ENCODE peak calls at places on chromosomes 11 and 22, in ten cellular contexts. U is glutamatergic neuron, D is cardiac muscle cell, N is neural progenitor cell, M is endothelial cell of umbilical vein, C is fibroblast of lung, H is adrenal gland, F is Calu3, W is tibial nerve, R is prostate gland. E is an unnamed sample.

GRCh38 chr11:60835472-60835871 is 6.4 kb upstream of the CCDC86 start:
- DNase-seq in U (no peak), D (no peak), N (no peak), M (peak), C (no peak), H (no peak), F (no peak), W (no peak), R (no peak), E (no peak)

GRCh38 chr11:101944896-101945295 is 28.6 kb upstream of the ANGPTL5 start:
- DNase-seq in U (no peak), D (no peak), N (no peak), M (no peak), C (no peak), H (no peak), F (no peak), W (no peak), R (no peak), E (no peak)

GRCh38 chr22:40714514-40714966 is 35.3 kb downstream of the MCHR1 start:
- DNase-seq in U (no peak), D (peak), N (peak), M (peak), C (peak), H (no peak), F (peak), W (no peak), R (no peak), E (peak)

GRCh38 chr11:83284501-83285051 is 1.6 kb downstream of the CCDC90B start:
- DNase-seq in U (no peak), D (no peak), N (no peak), M (peak), C (no peak), H (no peak), F (no peak), W (no peak), R (no peak), E (no peak)

GRCh38 chr11:125235006-125235405 is 70.5 kb downstream of the PKNOX2 start:
- DNase-seq in U (no peak), D (no peak), N (peak), M (no peak), C (no peak), H (no peak), F (no peak), W (no peak), R (no peak), E (peak)

GRCh38 chr11:124899376-124900145 is 1.9 kb upstream of the ROBO4 start:
- DNase-seq in U (no peak), D (no peak), N (no peak), M (peak), C (no peak), H (no peak), F (no peak), W (peak), R (no peak), E (no peak)

GRCh38 chr11:114172871-114173444 is 113.4 kb downstream of the ZBTB16 start:
- DNase-seq in U (no peak), D (no peak), N (no peak), M (no peak), C (no peak), H (no peak), F (no peak), W (no peak), R (no peak), E (no peak)

GRCh38 chr11:67310246-67311050 is 7.1 kb downstream of the SSH3 start:
- DNase-seq in U (no peak), D (no peak), N (no peak), M (no peak), C (no peak), H (no peak), F (no peak), W (no peak), R (no peak), E (no peak)

GRCh38 chr11:32312865-32313403 is 122.4 kb downstream of the WT1 start:
- DNase-seq in U (peak), D (peak), N (peak), M (peak), C (peak), H (peak), F (peak), W (no peak), R (no peak), E (no peak)

GRCh38 chr11:120184946-120185677 is 25.7 kb upstream of the OAF start:
- DNase-seq in U (no peak), D (peak), N (no peak), M (no peak), C (peak), H (peak), F (no peak), W (peak), R (no peak), E (no peak)

GRCh38 chr11:132626446-132626845 is 905.9 kb downstream of the OPCML start:
- DNase-seq in U (no peak), D (no peak), N (no peak), M (no peak), C (no peak), H (no peak), F (no peak), W (no peak), R (no peak), E (no peak)

GRCh38 chr22:37607912-37608476 is 640 bp upstream of the GGA1 start:
- DNase-seq in U (no peak), D (peak), N (no peak), M (no peak), C (no peak), H (no peak), F (no peak), W (no peak), R (no peak), E (peak)

GRCh38 chr22:33606495-33606894 is 313.8 kb downstream of the LARGE1 start:
- DNase-seq in U (no peak), D (no peak), N (no peak), M (no peak), C (no peak), H (no peak), F (no peak), W (no peak), R (no peak), E (no peak)

GRCh38 chr11:104142701-104143100 is 21.2 kb downstream of the PDGFD start:
- DNase-seq in U (peak), D (no peak), N (no peak), M (no peak), C (no peak), H (no peak), F (no peak), W (no peak), R (no peak), E (no peak)

GRCh38 chr11:59901306-59901705 is 22.7 kb downstream of the OOSP3 start:
- DNase-seq in U (no peak), D (peak), N (no peak), M (peak), C (peak), H (no peak), F (peak), W (no peak), R (no peak), E (no peak)

GRCh38 chr22:29157759-29158535 is 47.7 kb upstream of the EMID1 start:
- DNase-seq in U (no peak), D (no peak), N (peak), M (no peak), C (no peak), H (no peak), F (no peak), W (no peak), R (no peak), E (no peak)

GRCh38 chr11:73321342-73322110 is 13.4 kb downstream of the ARHGEF17 start:
- DNase-seq in U (peak), D (peak), N (no peak), M (peak), C (peak), H (peak), F (no peak), W (no peak), R (no peak), E (no peak)

GRCh38 chr11:15968461-15969130 is 387.8 kb downstream of the SOX6 start:
- DNase-seq in U (no peak), D (peak), N (peak), M (no peak), C (no peak), H (no peak), F (no peak), W (no peak), R (no peak), E (peak)

GRCh38 chr22:27715078-27715477 is 86.5 kb downstream of the MN1 start:
- DNase-seq in U (no peak), D (no peak), N (peak), M (no peak), C (no peak), H (peak), F (no peak), W (no peak), R (no peak), E (no peak)

GRCh38 chr11:30741039-30741550 is 154.9 kb upstream of the MPPED2 start:
- DNase-seq in U (no peak), D (no peak), N (no peak), M (no peak), C (no peak), H (no peak), F (no peak), W (no peak), R (no peak), E (no peak)

GRCh38 chr11:125670131-125670530 is 10.5 kb downstream of the ACRV1 start:
- DNase-seq in U (no peak), D (no peak), N (no peak), M (peak), C (no peak), H (no peak), F (no peak), W (no peak), R (no peak), E (no peak)

GRCh38 chr22:50072167-50072555 is 13.1 kb downstream of the MLC1 start:
- DNase-seq in U (no peak), D (no peak), N (no peak), M (no peak), C (no peak), H (no peak), F (no peak), W (no peak), R (no peak), E (no peak)

GRCh38 chr22:36790648-36791047 is 14.7 kb upstream of the IFT27 start:
- DNase-seq in U (no peak), D (no peak), N (no peak), M (no peak), C (no peak), H (no peak), F (no peak), W (no peak), R (no peak), E (no peak)

GRCh38 chr11:80103149-80103859 is 662.5 kb upstream of the TENM4 start:
- DNase-seq in U (no peak), D (peak), N (no peak), M (no peak), C (peak), H (no peak), F (no peak), W (no peak), R (no peak), E (no peak)

DNA sequence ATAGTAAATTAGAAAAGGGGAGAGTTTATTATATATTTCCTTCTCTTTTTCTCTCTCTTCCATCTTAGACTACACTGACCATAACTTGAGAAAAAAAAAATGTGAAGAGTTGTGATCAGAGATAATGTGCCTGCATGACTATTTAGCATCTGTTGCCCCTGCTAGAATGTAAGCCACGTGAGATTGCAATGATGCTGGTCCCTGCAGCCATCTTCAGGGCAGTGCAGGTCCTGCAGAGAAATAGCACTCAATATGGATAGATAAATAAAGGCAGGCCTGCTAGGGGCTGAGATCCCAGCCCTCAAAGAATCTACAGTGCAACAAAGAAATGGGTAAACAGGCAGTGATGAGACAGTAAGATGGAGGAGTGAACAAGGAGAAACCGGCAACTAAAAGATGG is 7.8 kb upstream of the DKK3 start:
- DNase-seq in U (no peak), D (no peak), N (no peak), M (no peak), C (no peak), H (no peak), F (no peak), W (no peak), R (no peak), E (no peak)
- TF ChIP-seq CTCF in U (no peak), D (no peak), N (no peak), M (no peak), C (peak), H (no peak), F (no peak), W (no peak), R (no peak), E (no peak)

GRCh38 chr11:46537121-46537520 is 56.7 kb downstream of the AMBRA1 start:
- DNase-seq in U (no peak), D (peak), N (peak), M (no peak), C (no peak), H (no peak), F (no peak), W (no peak), R (no peak), E (no peak)
- TF ChIP-seq CTCF in U (no peak), D (no peak), N (peak), M (no peak), C (peak), H (no peak), F (no peak), W (no peak), R (no peak), E (no peak)

DNA sequence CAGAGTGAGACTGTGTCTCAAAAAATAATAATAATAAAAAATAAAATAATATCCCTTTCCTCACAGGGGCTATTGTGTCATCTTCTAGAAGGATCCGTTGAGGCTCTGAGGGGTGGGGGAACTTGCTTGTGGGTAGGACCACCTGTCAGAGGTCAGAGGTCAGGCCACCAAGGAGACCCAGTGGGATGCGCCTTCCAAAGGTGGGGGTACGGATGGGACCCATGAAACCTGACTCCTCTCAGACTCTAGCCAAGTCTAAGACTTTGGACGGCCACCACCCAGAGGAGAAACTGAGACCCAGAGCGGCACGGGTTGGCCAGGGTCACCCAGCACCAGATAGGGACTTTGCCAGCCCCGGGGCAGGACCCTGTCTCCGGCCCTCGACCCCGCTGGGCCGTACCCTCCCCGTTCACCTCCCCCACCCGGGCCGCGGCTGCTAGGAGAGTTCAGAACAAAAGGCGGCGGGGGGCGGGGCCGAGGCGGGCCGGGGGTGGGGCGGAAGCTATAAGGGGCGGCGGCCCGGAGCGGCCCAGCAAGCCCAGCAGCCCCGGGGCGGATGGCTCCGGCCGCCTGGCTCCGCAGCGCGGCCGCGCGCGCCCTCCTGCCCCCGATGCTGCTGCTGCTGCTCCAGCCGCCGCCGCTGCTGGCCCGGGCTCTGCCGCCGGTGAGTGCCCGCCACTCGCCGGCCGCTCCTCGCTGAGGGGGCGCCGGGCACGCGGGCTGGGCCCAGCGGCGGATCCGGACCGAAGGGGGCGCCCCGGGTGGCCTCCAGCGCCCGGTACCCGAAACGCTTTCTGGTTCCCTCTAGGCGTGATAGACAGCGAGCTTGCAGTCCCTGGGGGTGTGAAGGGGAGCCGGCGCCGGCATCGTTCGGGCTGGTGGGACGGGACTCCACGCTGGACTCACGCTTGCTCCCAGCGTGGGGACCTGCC is at the start of gene MMP11:
- DNase-seq in U (peak), D (peak), N (peak), M (no peak), C (peak), H (peak), F (peak), W (peak), R (peak), E (peak)
- TF ChIP-seq CTCF in U (no peak), D (no peak), N (no peak), M (no peak), C (no peak), H (no peak), F (no peak), W (no peak), R (no peak), E (no peak)

GRCh38 chr11:117316197-117316961 is at the start of gene BACE1:
- DNase-seq in U (peak), D (peak), N (peak), M (peak), C (peak), H (peak), F (peak), W (peak), R (peak), E (peak)
- TF ChIP-seq CTCF in U (no peak), D (peak), N (peak), M (no peak), C (peak), H (no peak), F (no peak), W (no peak), R (peak), E (no peak)

DNA sequence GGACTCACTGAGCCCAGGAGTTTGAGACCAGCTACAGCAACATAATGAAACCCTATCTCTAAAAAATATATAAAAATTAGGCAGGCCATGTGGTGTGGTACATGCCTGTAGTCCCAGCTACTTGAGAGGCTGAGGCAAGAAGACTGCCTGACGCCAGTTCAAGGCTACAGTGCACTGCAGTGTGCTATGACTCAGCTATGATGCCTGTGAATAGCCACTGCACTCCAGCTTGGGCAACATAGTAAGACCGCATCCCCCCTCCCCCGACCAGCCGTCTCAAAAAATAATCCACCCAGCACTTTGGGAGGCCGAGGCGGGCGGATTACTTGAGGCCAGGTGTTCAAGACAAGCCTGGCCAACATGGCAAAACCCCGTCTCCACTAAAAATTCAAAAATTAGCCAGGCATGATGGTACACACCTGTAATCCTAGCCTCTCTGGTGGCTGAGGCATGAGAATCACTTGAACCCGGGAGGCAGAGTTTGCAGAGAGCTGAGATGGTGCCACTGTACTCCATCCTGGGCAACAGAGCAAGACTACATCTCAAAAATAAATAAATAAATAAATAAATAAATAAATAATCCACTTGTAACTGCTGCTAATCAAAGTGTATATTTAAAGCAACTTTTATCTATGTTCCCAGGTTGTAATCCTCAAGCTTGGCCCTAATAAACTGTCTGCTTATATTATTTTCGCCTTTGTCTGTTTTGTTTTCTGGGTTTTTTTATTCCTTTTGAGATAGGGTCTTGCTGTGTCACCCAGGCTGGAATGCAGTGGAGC is 7.8 kb downstream of the HPS5 start:
- DNase-seq in U (no peak), D (peak), N (no peak), M (no peak), C (peak), H (peak), F (no peak), W (no peak), R (no peak), E (no peak)
- TF ChIP-seq CTCF in U (no peak), D (no peak), N (no peak), M (no peak), C (no peak), H (no peak), F (no peak), W (no peak), R (no peak), E (no peak)

DNA sequence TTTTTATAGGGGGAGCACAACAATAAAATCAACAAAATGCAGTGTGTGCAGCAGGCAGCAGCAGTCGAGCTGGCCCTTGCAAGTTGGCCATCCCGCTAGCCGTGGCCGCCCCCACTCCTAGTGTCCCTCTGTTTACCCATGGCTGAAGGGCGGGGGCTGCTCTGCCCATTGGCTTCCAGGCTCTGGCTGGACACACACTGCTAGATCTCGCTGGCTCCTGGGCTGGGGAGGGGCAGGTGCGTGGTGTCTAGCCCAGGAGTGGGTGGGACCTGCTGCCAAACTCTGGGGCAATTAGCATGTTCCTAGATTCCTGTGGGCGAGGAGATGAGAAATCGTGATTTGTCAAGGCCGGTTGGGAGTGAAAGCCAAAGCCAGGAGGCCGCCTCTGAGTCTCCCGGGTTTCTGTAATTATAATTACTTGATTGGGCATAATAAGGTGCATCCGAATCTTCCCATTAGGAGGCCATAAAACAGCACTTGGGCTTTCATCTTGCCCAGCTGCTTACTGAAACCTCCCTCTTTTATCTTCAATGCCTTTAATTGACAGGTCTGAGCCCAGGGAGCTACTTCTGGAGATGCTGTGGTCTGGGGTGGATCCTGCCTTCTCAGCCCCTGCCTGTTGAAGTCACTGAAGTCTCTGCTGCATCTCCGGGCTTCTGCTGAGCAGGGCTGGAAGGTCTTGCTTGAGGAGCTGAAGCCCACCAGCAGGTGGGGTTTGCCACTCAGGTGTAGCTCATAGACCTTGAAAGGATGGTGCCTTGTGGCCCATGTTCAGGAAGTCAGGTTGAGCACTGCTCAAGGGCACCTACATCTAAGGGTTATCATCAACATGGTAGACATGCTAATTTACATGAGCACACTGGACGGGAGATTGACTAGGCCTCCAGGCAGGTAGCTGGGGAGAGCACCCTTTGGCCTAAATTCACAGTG is 44.5 kb upstream of the DKK3 start:
- DNase-seq in U (no peak), D (no peak), N (no peak), M (no peak), C (no peak), H (no peak), F (peak), W (no peak), R (no peak), E (no peak)
- TF ChIP-seq CTCF in U (no peak), D (peak), N (no peak), M (peak), C (no peak), H (no peak), F (peak), W (no peak), R (no peak), E (no peak)

E was measured in neural crest cell.